ENCODE peak calls at places on chromosomes 13 and 19, in ten cellular contexts. C, M, E, X, G, N, Z, B, A and Q are unnamed samples.

GRCh38 chr13:33207616-33207964 is 78.0 kb downstream of the STARD13 start:
- DNase-seq in X (no peak), M (no peak), E (no peak), N (no peak), A (peak), B (no peak), Z (no peak), C (no peak), G (peak), Q (no peak)

GRCh38 chr19:50718255-50719118 is 1.1 kb downstream of the SHANK1 start:
- DNase-seq in G (peak), M (peak), C (no peak), E (no peak), Z (no peak), N (no peak), A (no peak), B (no peak), X (no peak), Q (no peak)

GRCh38 chr13:95256086-95256485 is 45.2 kb downstream of the ABCC4 start:
- DNase-seq in X (peak), N (no peak), G (no peak), M (no peak), B (no peak), A (peak), E (no peak), C (peak), Z (no peak), Q (no peak)

GRCh38 chr19:9323557-9323918 is 441 bp upstream of the ZNF559 start:
- DNase-seq in B (peak), A (peak), M (peak), G (peak), Z (peak), N (peak), C (peak), E (peak), X (peak), Q (no peak)

GRCh38 chr13:45138282-45138681 is 18.0 kb downstream of the GTF2F2 start:
- DNase-seq in M (no peak), E (no peak), A (no peak), C (no peak), X (no peak), B (no peak), G (no peak), Z (no peak), N (no peak), Q (no peak)

GRCh38 chr19:13861392-13861713 is 15.6 kb upstream of the NANOS3 start:
- DNase-seq in A (no peak), N (no peak), E (no peak), B (no peak), C (no peak), M (no peak), G (no peak), Z (peak), X (no peak), Q (no peak)

GRCh38 chr13:67049744-67050143 is 180.4 kb downstream of the PCDH9 start:
- DNase-seq in X (no peak), A (no peak), Z (no peak), G (no peak), E (no peak), B (no peak), M (no peak), C (no peak), N (no peak), Q (no peak)

GRCh38 chr19:1101337-1101698 is 2.5 kb upstream of the GPX4 start:
- DNase-seq in G (peak), M (no peak), B (peak), N (peak), X (no peak), Z (peak), E (peak), A (no peak), C (no peak), Q (no peak)

GRCh38 chr19:32819415-32820400 is 49.9 kb downstream of the SLC7A9 start:
- DNase-seq in Z (no peak), E (no peak), B (no peak), X (no peak), A (no peak), N (peak), M (no peak), C (no peak), G (no peak), Q (no peak)

GRCh38 chr13:90545070-90545840 is 802.2 kb upstream of the MIR17HG start:
- DNase-seq in Z (no peak), A (no peak), M (no peak), B (no peak), E (no peak), C (no peak), G (peak), X (no peak), N (no peak), Q (no peak)

GRCh38 chr13:74073231-74073630 is 61.0 kb downstream of the KLF12 start:
- DNase-seq in G (no peak), C (no peak), X (no peak), Z (no peak), B (no peak), N (no peak), E (no peak), M (no peak), A (no peak), Q (no peak)
- H3K27ac ChIP-seq in G (no peak), C (no peak), X (no peak), Z (no peak), B (no peak), N (no peak), E (no peak), M (no peak), A (no peak), Q (no peak)

GRCh38 chr19:56403764-56404704 is at the start of gene ZNF583:
- DNase-seq in E (peak), M (peak), X (no peak), C (peak), N (peak), B (peak), A (peak), G (peak), Z (peak), Q (peak)
- TF ChIP-seq POLR2A in E (no peak), M (no peak), X (no peak), C (no peak), N (no peak), B (no peak), A (peak), G (peak), Z (peak), Q (peak)

DNA sequence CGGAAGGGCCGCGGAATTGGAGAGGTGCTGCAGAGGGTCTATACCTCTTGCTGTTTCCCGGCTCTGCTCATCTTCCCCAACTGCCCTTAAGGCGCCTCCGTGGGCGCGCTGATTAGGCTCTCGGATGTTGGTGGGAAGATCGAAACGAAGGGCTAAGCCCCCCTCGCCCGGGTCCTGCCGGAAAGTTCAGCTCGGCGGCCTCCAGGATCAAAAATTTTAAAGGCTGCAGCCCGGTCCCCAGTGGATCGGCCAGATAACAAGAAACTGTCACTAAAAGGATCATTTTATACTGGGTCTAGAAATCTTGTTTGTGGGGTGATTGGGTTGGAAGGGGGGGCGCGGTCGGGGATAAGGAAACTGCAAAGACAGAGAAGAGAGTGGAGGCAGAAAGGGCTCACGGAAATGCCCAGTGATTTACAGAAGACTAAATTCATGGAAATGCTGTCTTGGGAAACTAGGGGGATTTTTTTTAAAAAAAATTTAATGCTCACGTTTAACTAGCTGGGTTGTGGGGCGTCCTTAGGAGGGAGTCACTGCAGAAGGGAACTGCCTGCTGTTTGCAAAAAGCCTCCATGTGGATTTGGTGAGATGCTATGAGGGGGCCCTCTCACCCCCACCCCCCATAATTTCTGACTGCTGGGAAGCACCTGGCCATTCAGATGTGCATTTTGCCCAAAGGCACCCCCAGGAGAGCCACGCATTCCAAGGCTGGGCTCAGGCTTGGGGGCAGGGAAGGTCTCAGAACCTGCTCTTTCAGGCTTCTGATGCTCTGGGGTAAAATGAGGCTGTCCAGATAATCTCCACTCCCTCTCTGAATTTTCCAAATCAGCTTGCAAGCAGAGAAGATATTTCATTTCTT is 7.7 kb downstream of the CDX2 start:
- DNase-seq in C (no peak), B (no peak), X (no peak), A (no peak), E (no peak), G (no peak), Z (no peak), N (no peak), M (no peak), Q (no peak)
- H3K4me3 ChIP-seq in C (peak), B (peak), X (no peak), A (no peak), E (peak), G (no peak), Z (peak), N (no peak), M (peak), Q (no peak)

DNA sequence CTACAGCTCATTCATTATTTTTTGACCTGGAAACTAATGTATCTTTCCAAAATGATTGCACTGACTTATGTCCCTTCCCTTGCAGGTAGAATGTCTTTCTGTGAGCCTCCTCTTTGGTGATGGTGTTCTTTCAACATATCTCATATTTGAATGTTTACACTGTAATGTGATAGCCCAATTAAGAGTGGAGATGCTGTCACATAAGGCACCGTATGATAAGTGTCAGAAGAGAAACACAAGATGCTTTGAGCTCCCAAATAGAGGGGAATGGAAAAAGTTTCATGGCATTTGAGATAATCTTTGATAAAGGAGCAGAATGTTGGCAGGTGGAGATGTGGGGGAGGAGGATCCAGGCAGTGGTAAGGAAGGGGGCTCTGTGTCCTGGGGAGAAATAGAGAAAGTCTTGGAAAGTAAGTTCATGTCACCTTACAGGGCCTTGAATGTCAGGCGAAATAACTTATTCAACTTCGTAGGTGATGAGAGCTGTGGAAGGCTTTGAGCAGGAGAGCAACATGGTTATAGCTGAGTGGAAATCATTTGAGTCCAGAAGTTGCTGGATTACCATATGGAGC is 10.2 kb upstream of the RNF113B start:
- DNase-seq in A (no peak), C (no peak), G (no peak), Z (no peak), M (no peak), B (no peak), E (no peak), X (no peak), N (no peak), Q (no peak)
- H3K27ac ChIP-seq in A (no peak), C (no peak), G (no peak), Z (no peak), M (no peak), B (no peak), E (no peak), X (no peak), N (peak), Q (no peak)

DNA sequence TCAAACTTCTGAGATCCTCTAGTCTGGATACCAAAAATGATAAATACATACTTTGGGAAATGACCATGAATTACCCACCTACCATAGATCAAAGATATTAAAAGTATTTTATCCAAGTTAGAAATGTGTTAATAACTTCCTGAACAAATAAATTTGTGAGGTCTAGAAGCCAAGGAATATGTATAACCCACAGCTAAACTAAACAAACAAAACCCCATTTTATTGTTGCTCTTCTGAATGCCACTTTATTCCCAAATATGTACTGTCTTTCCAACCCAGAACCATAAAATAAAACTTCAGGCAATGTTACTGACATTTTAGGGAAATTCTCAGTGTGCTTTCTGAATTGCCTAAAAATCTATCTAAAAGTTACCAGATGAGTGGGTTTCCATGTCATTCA is 35.1 kb downstream of the UBL3 start:
- DNase-seq in X (no peak), B (no peak), A (no peak), M (no peak), C (no peak), G (no peak), Z (no peak), N (no peak), E (no peak), Q (no peak)
- TF ChIP-seq POLR2A in X (no peak), B (no peak), A (no peak), M (no peak), C (no peak), G (no peak), Z (no peak), N (no peak), E (no peak), Q (no peak)

GRCh38 chr13:48654511-48654910 is 782 bp downstream of the CYSLTR2 start:
- DNase-seq in G (no peak), Z (no peak), B (no peak), C (no peak), A (no peak), X (no peak), N (no peak), E (no peak), M (no peak), Q (no peak)

GRCh38 chr13:48648446-48648845 is 5.3 kb upstream of the CYSLTR2 start:
- DNase-seq in X (no peak), E (no peak), Z (no peak), G (no peak), M (no peak), N (no peak), A (no peak), B (no peak), C (no peak), Q (no peak)

GRCh38 chr13:48655291-48655690 is 1.6 kb downstream of the CYSLTR2 start:
- DNase-seq in N (no peak), M (no peak), E (no peak), A (no peak), X (no peak), G (no peak), C (no peak), Z (no peak), B (no peak), Q (no peak)

GRCh38 chr13:48656621-48657020 is 2.9 kb downstream of the CYSLTR2 start:
- DNase-seq in G (peak), X (no peak), N (no peak), E (no peak), Z (no peak), A (no peak), B (no peak), C (no peak), M (no peak), Q (no peak)

DNA sequence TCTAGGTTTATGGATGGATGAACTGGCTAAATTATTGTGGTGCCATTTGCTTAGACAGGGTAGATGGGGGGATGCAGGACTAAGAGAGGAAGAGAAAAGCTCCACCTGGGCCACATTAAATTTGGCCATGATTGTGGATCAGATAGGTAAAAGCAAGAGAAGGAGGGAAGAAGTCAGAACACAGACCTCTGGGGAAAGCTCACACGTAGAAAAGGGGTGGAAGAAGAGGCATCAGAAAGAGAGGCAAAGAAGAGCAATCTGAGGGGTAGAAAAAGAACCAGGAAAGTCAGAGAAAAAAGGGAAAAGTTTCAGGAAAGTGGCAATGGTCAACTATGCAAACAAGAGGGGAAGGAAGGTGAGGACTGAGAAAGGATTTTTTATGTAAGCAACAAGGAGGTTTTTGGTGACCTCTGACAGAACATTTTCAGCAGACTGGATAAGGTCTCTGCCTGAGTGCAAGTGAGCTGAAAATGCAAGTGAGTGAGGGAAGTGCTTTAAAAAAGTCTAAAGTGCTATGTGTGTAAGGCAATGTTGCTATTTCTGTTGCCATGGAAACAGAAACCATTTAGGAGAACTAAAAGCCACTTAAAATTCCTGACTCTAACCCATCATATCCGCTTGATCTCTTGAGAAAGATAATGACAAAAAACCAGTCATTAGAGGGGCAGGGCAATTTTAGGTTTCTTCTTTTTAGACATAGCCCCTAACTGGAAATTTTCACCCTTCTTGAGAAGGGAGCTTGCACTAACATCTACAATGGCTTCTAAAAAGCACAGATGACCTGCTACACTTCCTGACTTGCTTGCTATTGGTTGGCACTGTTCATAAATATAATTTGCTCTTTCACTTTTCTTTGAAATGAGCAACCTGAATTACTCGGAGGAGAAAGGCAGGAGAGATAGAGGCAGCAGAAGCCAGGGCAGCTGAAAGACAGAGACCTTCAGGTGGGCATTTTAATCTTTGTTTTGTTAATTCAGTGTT is at the start of gene CYSLTR2:
- DNase-seq in A (peak), N (no peak), G (no peak), M (no peak), E (no peak), X (no peak), C (no peak), B (no peak), Z (peak), Q (no peak)
- H3K4me3 ChIP-seq in A (no peak), N (no peak), G (no peak), M (no peak), E (no peak), X (no peak), C (no peak), B (no peak), Z (peak), Q (no peak)

GRCh38 chr13:29975287-29975686 is 124.9 kb upstream of the UBL3 start:
- DNase-seq in B (no peak), Z (no peak), X (no peak), A (no peak), E (no peak), M (no peak), N (no peak), C (no peak), G (no peak), Q (no peak)
- H3K27ac ChIP-seq in B (no peak), Z (no peak), X (no peak), A (no peak), E (no peak), M (no peak), N (no peak), C (no peak), G (no peak), Q (no peak)

GRCh38 chr19:58305065-58305931 is at the start of gene ERVK3-1:
- DNase-seq in Z (peak), E (peak), N (peak), A (peak), M (peak), C (peak), G (peak), B (peak), X (peak), Q (peak)
- TF ChIP-seq POLR2A in Z (peak), E (peak), N (peak), A (peak), M (peak), C (peak), G (peak), B (peak), X (peak), Q (no peak)